ENCODE peak calls at places on chromosomes 7 and 10, in five cellular contexts. One of them, this sample, is unnamed.

GRCh38 chr10:63819753-63820347 is 298.6 kb downstream of the REEP3 start:
- DNase-seq in lower leg skin: peak; percentile 90
- DNase-seq in uterus: peak; percentile 59
- DNase-seq in H54: peak; percentile 38
- DNase-seq in vagina: no peak
- DNase-seq in this sample: peak; percentile 78

GRCh38 chr10:122294006-122294405 is 22.9 kb downstream of the BTBD16 start:
- DNase-seq in vagina: no peak
- DNase-seq in lower leg skin: peak; percentile 91
- DNase-seq in H54: no peak
- DNase-seq in uterus: no peak
- DNase-seq in this sample: no peak

GRCh38 chr10:11164806-11165590 is 147.3 kb downstream of the CELF2 start:
- DNase-seq in lower leg skin: peak; percentile 92
- DNase-seq in uterus: peak; percentile 62
- DNase-seq in H54: peak; percentile 6
- DNase-seq in vagina: no peak
- DNase-seq in this sample: peak; percentile 89

GRCh38 chr10:22655312-22655973 is 58.9 kb downstream of the PIP4K2A start:
- DNase-seq in uterus: no peak
- DNase-seq in lower leg skin: no peak
- DNase-seq in vagina: no peak
- DNase-seq in H54: no peak
- DNase-seq in this sample: no peak

GRCh38 chr10:120394446-120394845 is 62.6 kb upstream of the PLPP4 start:
- DNase-seq in vagina: no peak
- DNase-seq in uterus: no peak
- DNase-seq in H54: no peak
- DNase-seq in lower leg skin: no peak
- DNase-seq in this sample: no peak

GRCh38 chr7:137421389-137421788 is 77.9 kb upstream of the PTN start:
- DNase-seq in vagina: no peak
- DNase-seq in H54: no peak
- DNase-seq in lower leg skin: no peak
- DNase-seq in uterus: peak; percentile 49
- DNase-seq in this sample: peak; percentile 74

GRCh38 chr7:156764016-156764669 is 123.6 kb downstream of the RNF32 start:
- DNase-seq in H54: no peak
- DNase-seq in lower leg skin: no peak
- DNase-seq in vagina: no peak
- DNase-seq in uterus: peak; percentile 18
- DNase-seq in this sample: peak; percentile 73

GRCh38 chr7:117077658-117078057 is 124.4 kb downstream of the ST7 start:
- DNase-seq in vagina: no peak
- DNase-seq in H54: no peak
- DNase-seq in uterus: no peak
- DNase-seq in lower leg skin: no peak
- DNase-seq in this sample: no peak

GRCh38 chr7:17985473-17986239 is 42.0 kb downstream of the PRPS1L1 start:
- DNase-seq in H54: no peak
- DNase-seq in uterus: no peak
- DNase-seq in lower leg skin: no peak
- DNase-seq in vagina: no peak
- DNase-seq in this sample: no peak

GRCh38 chr10:97843296-97843671 is 6.4 kb upstream of the GOLGA7B start:
- DNase-seq in uterus: no peak
- DNase-seq in vagina: no peak
- DNase-seq in lower leg skin: no peak
- DNase-seq in H54: no peak
- DNase-seq in this sample: no peak

GRCh38 chr10:103833731-103834365 is 21.5 kb downstream of the SH3PXD2A start:
- DNase-seq in lower leg skin: peak; percentile 88
- DNase-seq in vagina: no peak
- DNase-seq in uterus: peak; percentile 63
- DNase-seq in H54: no peak
- DNase-seq in this sample: peak; percentile 87

GRCh38 chr7:8724080-8724718 is 290.8 kb downstream of the NXPH1 start:
- DNase-seq in H54: peak; percentile 33
- DNase-seq in lower leg skin: no peak
- DNase-seq in vagina: no peak
- DNase-seq in uterus: no peak
- DNase-seq in this sample: no peak

GRCh38 chr7:28263622-28264266 is 83.1 kb upstream of the JAZF1 start:
- DNase-seq in lower leg skin: no peak
- DNase-seq in uterus: no peak
- DNase-seq in vagina: no peak
- DNase-seq in H54: no peak
- DNase-seq in this sample: no peak

GRCh38 chr10:14904316-14904732 is 25.7 kb downstream of the SUV39H2 start:
- DNase-seq in vagina: no peak
- DNase-seq in H54: peak; percentile 7
- DNase-seq in uterus: no peak
- DNase-seq in lower leg skin: no peak
- DNase-seq in this sample: no peak

GRCh38 chr10:28800144-28800543 is 122.8 kb downstream of the BAMBI start:
- DNase-seq in vagina: no peak
- DNase-seq in lower leg skin: no peak
- DNase-seq in H54: no peak
- DNase-seq in uterus: no peak
- DNase-seq in this sample: no peak

GRCh38 chr7:19482628-19483027 is 226.2 kb downstream of the POLR1F start:
- DNase-seq in lower leg skin: no peak
- DNase-seq in vagina: no peak
- DNase-seq in uterus: no peak
- DNase-seq in H54: no peak
- DNase-seq in this sample: no peak

GRCh38 chr10:96306516-96306915 is 2.3 kb downstream of the DNTT start:
- DNase-seq in H54: no peak
- DNase-seq in vagina: no peak
- DNase-seq in lower leg skin: peak; percentile 85
- DNase-seq in uterus: no peak
- DNase-seq in this sample: peak; percentile 85

GRCh38 chr10:6678211-6678803 is 98.2 kb upstream of the PRKCQ start:
- DNase-seq in H54: no peak
- DNase-seq in uterus: peak; percentile 27
- DNase-seq in vagina: no peak
- DNase-seq in lower leg skin: no peak
- DNase-seq in this sample: no peak

GRCh38 chr7:107580716-107581383 is 804 bp downstream of the BCAP29 start:
- DNase-seq in uterus: no peak
- DNase-seq in vagina: no peak
- DNase-seq in H54: no peak
- DNase-seq in lower leg skin: no peak
- DNase-seq in this sample: no peak

GRCh38 chr7:96236198-96237039 is 85.5 kb downstream of the SLC25A13 start:
- DNase-seq in uterus: peak; percentile 75
- DNase-seq in lower leg skin: no peak
- DNase-seq in H54: no peak
- DNase-seq in vagina: no peak
- DNase-seq in this sample: peak; percentile 84

GRCh38 chr10:115417585-115418265 is 324.6 kb downstream of the ATRNL1 start:
- DNase-seq in vagina: no peak
- DNase-seq in uterus: no peak
- DNase-seq in H54: peak; percentile 17
- DNase-seq in lower leg skin: no peak
- DNase-seq in this sample: peak; percentile 44

GRCh38 chr7:157458254-157458633 is 121.4 kb downstream of the DNAJB6 start:
- DNase-seq in uterus: no peak
- DNase-seq in lower leg skin: peak; percentile 56
- DNase-seq in H54: no peak
- DNase-seq in vagina: no peak
- DNase-seq in this sample: no peak

GRCh38 chr7:5429253-5429856 is 5.7 kb upstream of the TNRC18 start:
- DNase-seq in uterus: peak; percentile 60
- DNase-seq in lower leg skin: peak; percentile 91
- DNase-seq in H54: no peak
- DNase-seq in vagina: no peak
- DNase-seq in this sample: no peak

GRCh38 chr7:155935005-155935557 is 122.8 kb upstream of the SHH start:
- DNase-seq in uterus: no peak
- DNase-seq in vagina: no peak
- DNase-seq in lower leg skin: no peak
- DNase-seq in H54: no peak
- DNase-seq in this sample: no peak

GRCh38 chr10:27542812-27543211 is 38.7 kb downstream of the RAB18 start:
- DNase-seq in lower leg skin: no peak
- DNase-seq in uterus: no peak
- DNase-seq in H54: no peak
- DNase-seq in vagina: no peak
- DNase-seq in this sample: no peak

GRCh38 chr7:148884299-148885022 is 370 bp upstream of the EZH2 start:
- DNase-seq in H54: peak; percentile 89
- DNase-seq in vagina: no peak
- DNase-seq in lower leg skin: peak; percentile 98
- DNase-seq in uterus: peak; percentile 95
- DNase-seq in this sample: peak; percentile 96

GRCh38 chr10:14296081-14296709 is 34.5 kb downstream of the FRMD4A start:
- DNase-seq in H54: no peak
- DNase-seq in vagina: no peak
- DNase-seq in lower leg skin: no peak
- DNase-seq in uterus: no peak
- DNase-seq in this sample: no peak

GRCh38 chr7:155858521-155859061 is 46.3 kb upstream of the SHH start:
- DNase-seq in H54: peak; percentile 81
- DNase-seq in uterus: no peak
- DNase-seq in vagina: peak; percentile 91
- DNase-seq in lower leg skin: peak; percentile 65
- DNase-seq in this sample: peak; percentile 19

GRCh38 chr10:5552376-5553321 is 27.9 kb downstream of the CALML3 start:
- DNase-seq in H54: no peak
- DNase-seq in lower leg skin: peak; percentile 83
- DNase-seq in vagina: no peak
- DNase-seq in uterus: no peak
- DNase-seq in this sample: peak; percentile 46
- TF ChIP-seq POLR2A in H54: no peak
- TF ChIP-seq POLR2A in lower leg skin: no peak
- TF ChIP-seq POLR2A in vagina: no peak
- TF ChIP-seq POLR2A in uterus: no peak
- TF ChIP-seq POLR2A in this sample: no peak

DNA sequence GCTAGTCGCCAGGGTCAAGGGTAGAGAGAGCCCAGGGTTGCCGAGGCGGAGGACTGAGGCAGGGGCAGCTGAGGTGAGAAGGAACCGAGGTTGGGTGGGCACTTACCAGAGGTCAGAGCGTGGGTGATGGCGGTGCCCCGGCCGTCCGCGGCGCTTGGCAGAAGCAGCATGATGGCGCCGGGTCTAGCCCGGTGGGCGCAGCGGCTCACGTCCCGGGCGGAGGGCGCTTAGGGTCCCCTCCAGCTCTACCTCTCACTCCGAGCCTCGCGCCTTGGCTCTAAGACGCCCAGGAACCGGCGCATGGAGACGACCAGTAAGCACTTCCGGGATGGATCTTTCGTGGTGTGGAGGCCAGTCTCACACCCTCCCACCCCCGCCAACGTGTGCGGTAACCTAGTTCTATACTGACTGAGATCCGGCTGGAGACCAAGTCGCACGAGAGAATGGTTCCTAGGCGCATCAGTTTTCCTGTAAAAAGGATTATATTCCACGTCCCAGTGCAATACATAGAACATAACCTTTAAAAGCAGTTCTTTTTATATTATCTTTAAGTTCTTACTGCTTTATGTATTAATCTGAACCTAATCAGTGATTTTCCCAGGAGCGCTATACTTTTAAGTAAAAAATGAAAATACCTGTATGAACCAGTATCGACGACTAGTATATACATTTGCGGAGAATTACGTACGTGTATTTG is at the start of gene DNAJC2:
- DNase-seq in lower leg skin: peak; percentile 96
- DNase-seq in H54: peak; percentile 77
- DNase-seq in vagina: no peak
- DNase-seq in uterus: peak; percentile 82
- DNase-seq in this sample: peak; percentile 94
- TF ChIP-seq POLR2A in lower leg skin: no peak
- TF ChIP-seq POLR2A in H54: peak; percentile 78
- TF ChIP-seq POLR2A in vagina: no peak
- TF ChIP-seq POLR2A in uterus: peak; percentile 51
- TF ChIP-seq POLR2A in this sample: no peak

GRCh38 chr7:37666026-37666780 is 17.4 kb upstream of the GPR141 start:
- DNase-seq in uterus: no peak
- DNase-seq in vagina: no peak
- DNase-seq in H54: no peak
- DNase-seq in lower leg skin: no peak
- DNase-seq in this sample: no peak
- TF ChIP-seq POLR2A in uterus: no peak
- TF ChIP-seq POLR2A in vagina: no peak
- TF ChIP-seq POLR2A in H54: no peak
- TF ChIP-seq POLR2A in lower leg skin: no peak
- TF ChIP-seq POLR2A in this sample: no peak

GRCh38 chr7:100211342-100211780 is 8.4 kb upstream of the PVRIG start:
- DNase-seq in uterus: no peak
- DNase-seq in H54: no peak
- DNase-seq in vagina: no peak
- DNase-seq in lower leg skin: no peak
- DNase-seq in this sample: no peak
- TF ChIP-seq POLR2A in uterus: no peak
- TF ChIP-seq POLR2A in H54: no peak
- TF ChIP-seq POLR2A in vagina: no peak
- TF ChIP-seq POLR2A in lower leg skin: no peak
- TF ChIP-seq POLR2A in this sample: no peak

DNA sequence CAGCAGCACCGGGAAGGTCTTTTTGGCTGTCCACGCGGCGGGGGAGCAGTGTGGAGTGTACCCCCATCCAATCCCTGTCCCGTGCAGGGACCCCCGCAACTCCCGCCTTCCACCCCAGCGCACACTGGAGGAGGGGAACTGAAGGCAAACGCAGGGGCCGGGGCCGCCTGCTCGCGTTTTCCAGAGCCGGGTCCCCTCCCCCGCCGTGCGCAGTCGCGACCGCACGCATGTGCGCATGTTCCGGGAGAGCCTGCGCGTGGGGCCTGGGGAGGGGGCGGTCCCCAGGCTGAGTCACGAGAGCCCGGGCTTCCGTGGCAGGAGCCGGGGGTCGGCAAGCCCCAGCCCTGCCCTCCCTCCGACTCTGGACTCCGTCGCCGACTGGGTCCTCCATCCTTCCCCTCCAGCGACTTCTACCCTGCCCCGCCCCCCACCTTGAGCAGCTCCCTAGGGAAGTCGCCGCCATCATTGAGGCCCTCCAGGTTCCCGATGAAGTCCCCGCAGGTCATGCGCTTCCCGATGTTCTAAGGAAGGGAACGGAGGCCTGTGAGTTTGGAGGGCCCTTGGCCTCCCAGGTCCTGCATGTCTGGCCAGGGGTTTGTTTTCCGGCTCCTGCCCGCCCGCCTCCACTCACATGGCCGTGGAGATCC is 8.0 kb downstream of the PSD start:
- DNase-seq in lower leg skin: no peak
- DNase-seq in vagina: no peak
- DNase-seq in H54: no peak
- DNase-seq in uterus: no peak
- DNase-seq in this sample: peak; percentile 88
- TF ChIP-seq POLR2A in lower leg skin: no peak
- TF ChIP-seq POLR2A in vagina: peak; percentile 27
- TF ChIP-seq POLR2A in H54: no peak
- TF ChIP-seq POLR2A in uterus: peak; percentile 55
- TF ChIP-seq POLR2A in this sample: peak; percentile 54

DNA sequence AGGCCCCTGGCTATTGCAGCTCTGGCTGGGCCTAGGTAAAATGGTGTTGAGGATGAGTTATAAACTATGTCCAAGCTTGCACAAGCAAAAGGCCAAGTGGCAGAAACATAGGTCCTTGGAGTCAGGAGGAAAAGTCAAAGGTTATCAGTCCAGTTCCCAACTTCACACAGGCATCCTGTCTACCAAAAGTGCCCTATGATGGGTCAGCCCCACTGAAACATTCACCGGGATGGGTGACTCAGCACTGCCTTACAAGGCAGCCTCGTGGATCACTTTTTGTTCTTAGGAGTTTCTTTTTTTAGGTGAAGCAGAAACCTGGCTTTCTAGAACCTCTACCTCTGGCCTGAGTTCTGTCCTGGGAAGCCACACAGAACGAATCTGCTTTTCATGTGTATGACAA is 158.8 kb upstream of the LYZL2 start:
- DNase-seq in uterus: no peak
- DNase-seq in H54: no peak
- DNase-seq in vagina: no peak
- DNase-seq in lower leg skin: no peak
- DNase-seq in this sample: peak; percentile 48
- TF ChIP-seq POLR2A in uterus: no peak
- TF ChIP-seq POLR2A in H54: no peak
- TF ChIP-seq POLR2A in vagina: no peak
- TF ChIP-seq POLR2A in lower leg skin: no peak
- TF ChIP-seq POLR2A in this sample: no peak